ENCODE peak calls at places on chromosomes 11 and 22, in five cellular contexts. One of them, this sample, is unnamed.

GRCh38 chr11:65849366-65849765 is 8.6 kb downstream of the CFL1 start:
- DNase-seq in AG04450: no peak
- DNase-seq in cardiac muscle cell: no peak
- DNase-seq in A172: no peak
- DNase-seq in dermis blood vessel endothelial cell: no peak
- DNase-seq in this sample: no peak

GRCh38 chr22:27032121-27032761 is 374.9 kb downstream of the MIAT start:
- DNase-seq in AG04450: no peak
- DNase-seq in dermis blood vessel endothelial cell: peak
- DNase-seq in A172: no peak
- DNase-seq in cardiac muscle cell: peak
- DNase-seq in this sample: peak

GRCh38 chr11:31958086-31958735 is 132.7 kb upstream of the RCN1 start:
- DNase-seq in dermis blood vessel endothelial cell: peak
- DNase-seq in cardiac muscle cell: peak
- DNase-seq in AG04450: no peak
- DNase-seq in A172: peak
- DNase-seq in this sample: peak

GRCh38 chr11:34299962-34300350 is 57.9 kb downstream of the ABTB2 start:
- DNase-seq in cardiac muscle cell: no peak
- DNase-seq in A172: no peak
- DNase-seq in AG04450: no peak
- DNase-seq in dermis blood vessel endothelial cell: no peak
- DNase-seq in this sample: no peak

GRCh38 chr11:74025467-74026166 is 16.7 kb upstream of the UCP3 start:
- DNase-seq in cardiac muscle cell: no peak
- DNase-seq in A172: peak
- DNase-seq in dermis blood vessel endothelial cell: peak
- DNase-seq in AG04450: no peak
- DNase-seq in this sample: no peak

GRCh38 chr11:117743121-117743815 is 53.7 kb downstream of the DSCAML1 start:
- DNase-seq in dermis blood vessel endothelial cell: no peak
- DNase-seq in AG04450: no peak
- DNase-seq in A172: no peak
- DNase-seq in cardiac muscle cell: no peak
- DNase-seq in this sample: no peak

GRCh38 chr11:69278091-69278867 is 15.7 kb upstream of the MYEOV start:
- DNase-seq in AG04450: no peak
- DNase-seq in dermis blood vessel endothelial cell: no peak
- DNase-seq in cardiac muscle cell: peak
- DNase-seq in A172: no peak
- DNase-seq in this sample: no peak

GRCh38 chr11:19975414-19975990 is 184.8 kb downstream of the DBX1 start:
- DNase-seq in cardiac muscle cell: no peak
- DNase-seq in AG04450: no peak
- DNase-seq in dermis blood vessel endothelial cell: no peak
- DNase-seq in A172: no peak
- DNase-seq in this sample: no peak

GRCh38 chr11:85813721-85814120 is 2.8 kb upstream of the SYTL2 start:
- DNase-seq in A172: no peak
- DNase-seq in cardiac muscle cell: no peak
- DNase-seq in AG04450: no peak
- DNase-seq in dermis blood vessel endothelial cell: no peak
- DNase-seq in this sample: no peak

GRCh38 chr22:48920776-48921241 is 906.9 kb downstream of the BRD1 start:
- DNase-seq in A172: no peak
- DNase-seq in cardiac muscle cell: no peak
- DNase-seq in AG04450: no peak
- DNase-seq in dermis blood vessel endothelial cell: no peak
- DNase-seq in this sample: no peak

GRCh38 chr22:29846290-29846689 is 8.2 kb upstream of the ASCC2 start:
- DNase-seq in AG04450: no peak
- DNase-seq in cardiac muscle cell: no peak
- DNase-seq in A172: no peak
- DNase-seq in dermis blood vessel endothelial cell: no peak
- DNase-seq in this sample: no peak

GRCh38 chr11:61507012-61507768 is 1.4 kb upstream of the LRRC10B start:
- DNase-seq in A172: no peak
- DNase-seq in dermis blood vessel endothelial cell: no peak
- DNase-seq in cardiac muscle cell: no peak
- DNase-seq in AG04450: no peak
- DNase-seq in this sample: no peak

GRCh38 chr11:1978865-1979473 is 18.7 kb downstream of the H19 start:
- DNase-seq in A172: no peak
- DNase-seq in dermis blood vessel endothelial cell: no peak
- DNase-seq in AG04450: no peak
- DNase-seq in cardiac muscle cell: no peak
- DNase-seq in this sample: no peak

GRCh38 chr11:123518496-123519054 is 88.5 kb downstream of the GRAMD1B start:
- DNase-seq in A172: no peak
- DNase-seq in cardiac muscle cell: no peak
- DNase-seq in dermis blood vessel endothelial cell: no peak
- DNase-seq in AG04450: no peak
- DNase-seq in this sample: no peak

GRCh38 chr22:35301370-35301874 is 1.7 kb downstream of the TOM1 start:
- DNase-seq in AG04450: peak
- DNase-seq in dermis blood vessel endothelial cell: no peak
- DNase-seq in cardiac muscle cell: no peak
- DNase-seq in A172: peak
- DNase-seq in this sample: no peak

GRCh38 chr22:36660510-36660840 is 43.1 kb downstream of the CACNG2 start:
- DNase-seq in cardiac muscle cell: no peak
- DNase-seq in dermis blood vessel endothelial cell: no peak
- DNase-seq in A172: no peak
- DNase-seq in AG04450: no peak
- DNase-seq in this sample: no peak

GRCh38 chr11:67351275-67352005 is 1.9 kb downstream of the POLD4 start:
- DNase-seq in cardiac muscle cell: peak
- DNase-seq in A172: peak
- DNase-seq in AG04450: peak
- DNase-seq in dermis blood vessel endothelial cell: peak
- DNase-seq in this sample: peak

GRCh38 chr11:69534166-69534530 is 52.7 kb downstream of the LINC01488 start:
- DNase-seq in cardiac muscle cell: no peak
- DNase-seq in dermis blood vessel endothelial cell: no peak
- DNase-seq in AG04450: no peak
- DNase-seq in A172: no peak
- DNase-seq in this sample: no peak

GRCh38 chr11:842370-843002 is at the start of the genes POLR2L and TSPAN4:
- DNase-seq in A172: peak
- DNase-seq in dermis blood vessel endothelial cell: peak
- DNase-seq in cardiac muscle cell: peak
- DNase-seq in AG04450: peak
- DNase-seq in this sample: peak

GRCh38 chr11:76293189-76293631 is 86.9 kb upstream of the WNT11 start:
- DNase-seq in A172: no peak
- DNase-seq in cardiac muscle cell: no peak
- DNase-seq in dermis blood vessel endothelial cell: no peak
- DNase-seq in AG04450: no peak
- DNase-seq in this sample: no peak

GRCh38 chr11:103609117-103610066 is 427.0 kb upstream of the DDI1 start:
- DNase-seq in A172: peak
- DNase-seq in cardiac muscle cell: no peak
- DNase-seq in AG04450: peak
- DNase-seq in dermis blood vessel endothelial cell: peak
- DNase-seq in this sample: no peak

GRCh38 chr11:35144811-35145210 is 5.8 kb downstream of the CD44 start:
- DNase-seq in dermis blood vessel endothelial cell: no peak
- DNase-seq in AG04450: no peak
- DNase-seq in cardiac muscle cell: no peak
- DNase-seq in A172: no peak
- DNase-seq in this sample: no peak

GRCh38 chr11:131418214-131418613 is 47.8 kb downstream of the NTM start:
- DNase-seq in dermis blood vessel endothelial cell: no peak
- DNase-seq in AG04450: no peak
- DNase-seq in A172: no peak
- DNase-seq in cardiac muscle cell: no peak
- DNase-seq in this sample: no peak

GRCh38 chr11:117300301-117300700 is 9.2 kb downstream of the BACE1-AS start:
- DNase-seq in dermis blood vessel endothelial cell: no peak
- DNase-seq in cardiac muscle cell: peak
- DNase-seq in A172: no peak
- DNase-seq in AG04450: peak
- DNase-seq in this sample: peak

GRCh38 chr11:115452245-115452644 is 52.0 kb downstream of the CADM1 start:
- DNase-seq in dermis blood vessel endothelial cell: no peak
- DNase-seq in cardiac muscle cell: no peak
- DNase-seq in A172: no peak
- DNase-seq in AG04450: no peak
- DNase-seq in this sample: no peak

GRCh38 chr11:64457416-64458010 is 98.6 kb downstream of the RPS6KA4 start:
- DNase-seq in dermis blood vessel endothelial cell: no peak
- DNase-seq in AG04450: no peak
- DNase-seq in A172: no peak
- DNase-seq in cardiac muscle cell: no peak
- DNase-seq in this sample: no peak

GRCh38 chr11:46630237-46630636 is 12.9 kb downstream of the ATG13 start:
- DNase-seq in cardiac muscle cell: no peak
- DNase-seq in A172: no peak
- DNase-seq in dermis blood vessel endothelial cell: no peak
- DNase-seq in AG04450: no peak
- DNase-seq in this sample: no peak

GRCh38 chr11:64060861-64061444 is 25.2 kb downstream of the FLRT1 start:
- DNase-seq in A172: no peak
- DNase-seq in dermis blood vessel endothelial cell: peak
- DNase-seq in AG04450: no peak
- DNase-seq in cardiac muscle cell: peak
- DNase-seq in this sample: no peak